ENCODE peak calls at places on chromosomes 4 and X, in eight cellular contexts. K is A549, D is hepatocyte, O is K562, L is thoracic aorta, A is HCT116, R is colonic mucosa, H is HepG2. B is an unnamed sample.

GRCh38 chr4:689498-690122 is 659 bp upstream of the SLC49A3 start:
- DNase-seq in K (no peak), D (no peak), O (no peak), L (no peak), A (no peak), R (no peak), H (no peak), B (no peak)

GRCh38 chrX:15315509-15315908 is at the start of gene ASB11:
- DNase-seq in K (no peak), D (no peak), O (no peak), L (no peak), A (no peak), R (no peak), H (no peak), B (no peak)

GRCh38 chr4:85416094-85416493 is 58.9 kb upstream of the ARHGAP24 start:
- DNase-seq in K (no peak), D (no peak), O (no peak), L (no peak), A (no peak), R (no peak), H (no peak), B (no peak)

GRCh38 chrX:40314070-40314469 is 216.3 kb upstream of the BCOR start:
- DNase-seq in K (no peak), D (no peak), O (peak; percentile 23), L (no peak), A (no peak), R (no peak), H (no peak), B (no peak)

GRCh38 chrX:77009691-77010090 is 437.5 kb upstream of the FGF16 start:
- DNase-seq in K (no peak), D (peak; percentile 13), O (no peak), L (peak; percentile 29), A (no peak), R (no peak), H (no peak), B (no peak)

GRCh38 chr4:29581469-29581868 is 1138.7 kb upstream of the PCDH7 start:
- DNase-seq in K (no peak), D (peak; percentile 10), O (no peak), L (no peak), A (no peak), R (no peak), H (no peak), B (no peak)

GRCh38 chr4:56619160-56619559 is 61.9 kb downstream of the HOPX start:
- DNase-seq in K (no peak), D (no peak), O (no peak), L (no peak), A (no peak), R (no peak), H (no peak), B (no peak)

GRCh38 chr4:151599876-151600275 is 160.9 kb downstream of the GATB start:
- DNase-seq in K (no peak), D (no peak), O (no peak), L (no peak), A (no peak), R (no peak), H (no peak), B (no peak)

GRCh38 chr4:95643627-95644026 is 94.9 kb upstream of the UNC5C start:
- DNase-seq in K (no peak), D (no peak), O (no peak), L (no peak), A (no peak), R (no peak), H (no peak), B (no peak)

GRCh38 chr4:56129431-56129861 is 180.7 kb downstream of the CEP135 start:
- DNase-seq in K (peak; percentile 0), D (peak; percentile 63), O (peak; percentile 17), L (no peak), A (peak; percentile 79), R (peak; percentile 76), H (peak; percentile 56), B (no peak)

GRCh38 chr4:8656711-8657380 is 64.3 kb downstream of the CPZ start:
- DNase-seq in K (no peak), D (no peak), O (no peak), L (no peak), A (no peak), R (no peak), H (no peak), B (peak; percentile 58)

GRCh38 chr4:8657381-8657776 is 64.8 kb downstream of the CPZ start:
- DNase-seq in K (no peak), D (no peak), O (no peak), L (no peak), A (no peak), R (no peak), H (no peak), B (no peak)

GRCh38 chr4:8656185-8656517 is 63.6 kb downstream of the CPZ start:
- DNase-seq in K (no peak), D (no peak), O (no peak), L (no peak), A (no peak), R (no peak), H (no peak), B (peak; percentile 64)

GRCh38 chr4:8653326-8654000 is 60.9 kb downstream of the CPZ start:
- DNase-seq in K (no peak), D (no peak), O (no peak), L (no peak), A (no peak), R (no peak), H (no peak), B (peak; percentile 65)

GRCh38 chr4:8655411-8656184 is 63.0 kb downstream of the CPZ start:
- DNase-seq in K (no peak), D (no peak), O (no peak), L (no peak), A (no peak), R (no peak), H (no peak), B (peak; percentile 67)
- H3K4me3 ChIP-seq in K (no peak overlapping the region), D (no peak overlapping the region), O (no peak overlapping the region), L (no peak overlapping the region), A (no peak overlapping the region), R (no peak overlapping the region), H (no peak overlapping the region), B (no peak overlapping the region)

DNA sequence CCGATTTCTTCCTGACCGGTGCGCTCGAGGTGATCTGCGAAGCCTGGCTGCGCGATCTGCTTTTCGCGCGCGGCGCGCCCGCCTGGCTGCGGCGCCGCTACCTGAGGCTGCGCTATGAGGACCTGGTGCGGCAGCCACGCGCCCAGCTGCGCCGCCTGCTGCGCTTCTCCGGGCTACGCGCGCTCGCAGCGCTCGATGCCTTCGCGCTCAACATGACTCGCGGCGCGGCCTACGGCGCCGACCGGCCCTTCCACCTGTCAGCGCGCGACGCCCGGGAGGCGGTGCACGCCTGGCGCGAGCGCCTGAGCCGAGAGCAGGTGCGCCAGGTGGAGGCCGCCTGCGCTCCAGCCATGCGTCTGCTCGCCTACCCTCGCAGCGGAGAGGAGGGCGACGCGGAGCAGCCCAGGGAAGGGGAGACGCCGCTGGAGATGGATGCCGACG is 1.4 kb downstream of the CHST7 start:
- DNase-seq in K (no peak), D (peak; percentile 34), O (no peak), L (no peak), A (no peak), R (no peak), H (no peak), B (no peak)
- TF ChIP-seq CTCF in K (no peak), D (no peak), O (no peak), L (no peak), A (no peak), R (no peak), H (no peak), B (no peak)

GRCh38 chr4:24968992-24969391 is 56.1 kb upstream of the CCDC149 start:
- DNase-seq in K (no peak), D (no peak), O (no peak), L (no peak), A (no peak), R (no peak), H (no peak), B (no peak)
- H3K27ac ChIP-seq in K (no peak overlapping the region), D (no peak overlapping the region), O (no peak overlapping the region), L (no peak overlapping the region), A (no peak overlapping the region), R (no peak overlapping the region), H (no peak overlapping the region), B (no peak overlapping the region)

GRCh38 chr4:37967749-37968148 is 7.6 kb downstream of the PTTG2 start:
- DNase-seq in K (no peak), D (peak; percentile 37), O (no peak), L (no peak), A (no peak), R (no peak), H (peak; percentile 12), B (no peak)
- H3K4me3 ChIP-seq in K (no peak overlapping the region), D (no peak overlapping the region), O (no peak overlapping the region), L (peak overlapping the region; percentile 41), A (no peak overlapping the region), R (no peak overlapping the region), H (no peak overlapping the region), B (no peak overlapping the region)

GRCh38 chr4:98092833-98093439 is 50.3 kb downstream of the STPG2 start:
- DNase-seq in K (no peak), D (peak; percentile 39), O (no peak), L (no peak), A (peak; percentile 27), R (no peak), H (peak; percentile 9), B (no peak)
- TF ChIP-seq CTCF in K (peak; percentile 42), D (peak; percentile 75), O (peak; percentile 17), L (no peak), A (peak; percentile 78), R (no peak), H (peak; percentile 36), B (no peak)

B was measured in coronary artery.